ENCODE peak calls at places on chromosomes 1 and 21, in four cellular contexts. Y, D, J and N are unnamed samples.
A peak's percentile ranks its signal among the peaks of the same experiment; 100 is the strongest.

GRCh38 chr1:242651817-242652216 is 127.3 kb upstream of the PLD5 start:
- DNase-seq in Y (no peak), D (no peak), J (no peak), N (no peak)

GRCh38 chr1:8118031-8118451 is 91.9 kb upstream of the ERRFI1 start:
- DNase-seq in Y (no peak), D (no peak), J (no peak), N (no peak)

GRCh38 chr1:160078392-160079195 is 2.7 kb upstream of the KCNJ9 start:
- DNase-seq in Y (peak; percentile 62), D (peak; percentile 26), J (peak; percentile 76), N (peak; percentile 64)

GRCh38 chr1:161994153-161994814 is 29.4 kb downstream of the OLFML2B start:
- DNase-seq in Y (peak; percentile 21), D (no peak), J (no peak), N (no peak)

GRCh38 chr1:85580046-85580411 is 532 bp upstream of the CCN1 start:
- DNase-seq in Y (no peak), D (no peak), J (no peak), N (peak; percentile 47)

GRCh38 chr1:189708674-189709073 is 769.0 kb downstream of the BRINP3 start:
- DNase-seq in Y (no peak), D (peak; percentile 3), J (no peak), N (no peak)

GRCh38 chr21:42443181-42443785 is 39.6 kb downstream of the UBASH3A start:
- DNase-seq in Y (peak; percentile 6), D (no peak), J (no peak), N (no peak)

GRCh38 chr1:12541274-12542137 is 76.5 kb downstream of the DHRS3 start:
- DNase-seq in Y (peak; percentile 5), D (peak; percentile 31), J (peak; percentile 85), N (peak; percentile 36)

GRCh38 chr1:62991152-62991551 is 207.2 kb downstream of the ATG4C start:
- DNase-seq in Y (no peak), D (no peak), J (no peak), N (no peak)

GRCh38 chr1:143611159-143611558 is 360.6 kb downstream of the FAM72C start:
- DNase-seq in Y (no peak), D (no peak), J (no peak), N (no peak)

GRCh38 chr21:44593598-44594405 is 1.5 kb upstream of the KRTAP10-6 start:
- DNase-seq in Y (no peak), D (no peak), J (peak; percentile 72), N (no peak)

GRCh38 chr21:32135401-32136363 is 143.2 kb downstream of the MIS18A start:
- DNase-seq in Y (no peak), D (no peak), J (no peak), N (no peak)

GRCh38 chr1:230285351-230285750 is 140.8 kb downstream of the PGBD5 start:
- DNase-seq in Y (no peak), D (no peak), J (no peak), N (peak; percentile 6)

GRCh38 chr1:212606042-212606733 is 2.4 kb upstream of the ATF3 start:
- DNase-seq in Y (no peak), D (peak; percentile 30), J (no peak), N (no peak)

GRCh38 chr1:10730985-10731384 is 65.5 kb downstream of the CASZ1 start:
- DNase-seq in Y (no peak), D (peak; percentile 21), J (no peak), N (no peak)

GRCh38 chr21:36396314-36396713 is 11.1 kb downstream of the CHAF1B start:
- DNase-seq in Y (no peak), D (no peak), J (no peak), N (no peak)

GRCh38 chr1:230392920-230393521 is 33.1 kb downstream of the PGBD5 start:
- DNase-seq in Y (no peak), D (no peak), J (no peak), N (no peak)

GRCh38 chr1:29227511-29227910 is 3.2 kb downstream of the MECR start:
- DNase-seq in Y (no peak), D (no peak), J (no peak), N (no peak)

GRCh38 chr1:185360714-185361113 is 43.7 kb upstream of the IVNS1ABP start:
- DNase-seq in Y (no peak), D (peak; percentile 30), J (no peak), N (no peak)

GRCh38 chr21:45950740-45951515 is 30.6 kb upstream of the COL6A1 start:
- DNase-seq in Y (peak; percentile 36), D (peak; percentile 12), J (no peak), N (no peak)

GRCh38 chr21:29230541-29231275 is 68.0 kb upstream of the BACH1 start:
- DNase-seq in Y (no peak), D (no peak), J (no peak), N (no peak)

GRCh38 chr1:117077267-117077666 is 17.1 kb downstream of the TTF2 start:
- DNase-seq in Y (no peak), D (peak; percentile 90), J (no peak), N (no peak)

GRCh38 chr1:42456754-42457089 is 379 bp downstream of the PPCS start:
- DNase-seq in Y (peak; percentile 71), D (peak; percentile 69), J (peak; percentile 66), N (peak; percentile 17)

GRCh38 chr1:66315675-66316074 is 218.3 kb upstream of the SGIP1 start:
- DNase-seq in Y (no peak), D (peak; percentile 20), J (no peak), N (no peak)

GRCh38 chr1:72062584-72062983 is 219.8 kb downstream of the NEGR1 start:
- DNase-seq in Y (no peak), D (no peak), J (no peak), N (no peak)

GRCh38 chr1:245621589-245621988 is 466.8 kb downstream of the KIF26B start:
- DNase-seq in Y (no peak), D (no peak), J (no peak), N (no peak)

GRCh38 chr1:10635385-10635896 is 160.7 kb downstream of the PEX14 start:
- DNase-seq in Y (no peak), D (no peak), J (no peak), N (peak; percentile 68)

GRCh38 chr1:9294910-9295636 is 2.4 kb downstream of the SPSB1 start:
- DNase-seq in Y (peak; percentile 50), D (peak; percentile 53), J (no peak), N (peak; percentile 55)

GRCh38 chr1:55604749-55605148 is 389.6 kb upstream of the USP24 start:
- DNase-seq in Y (no peak), D (no peak), J (no peak), N (no peak)

GRCh38 chr1:10728595-10729410 is 67.6 kb downstream of the CASZ1 start:
- DNase-seq in Y (no peak), D (no peak), J (no peak), N (no peak)

GRCh38 chr1:216144661-216145450 is 278.4 kb downstream of the USH2A start:
- DNase-seq in Y (no peak), D (no peak), J (no peak), N (no peak)

GRCh38 chr1:151619489-151620093 is 7.7 kb downstream of the SNX27 start:
- DNase-seq in Y (no peak), D (peak; percentile 30), J (no peak), N (no peak)

DNA sequence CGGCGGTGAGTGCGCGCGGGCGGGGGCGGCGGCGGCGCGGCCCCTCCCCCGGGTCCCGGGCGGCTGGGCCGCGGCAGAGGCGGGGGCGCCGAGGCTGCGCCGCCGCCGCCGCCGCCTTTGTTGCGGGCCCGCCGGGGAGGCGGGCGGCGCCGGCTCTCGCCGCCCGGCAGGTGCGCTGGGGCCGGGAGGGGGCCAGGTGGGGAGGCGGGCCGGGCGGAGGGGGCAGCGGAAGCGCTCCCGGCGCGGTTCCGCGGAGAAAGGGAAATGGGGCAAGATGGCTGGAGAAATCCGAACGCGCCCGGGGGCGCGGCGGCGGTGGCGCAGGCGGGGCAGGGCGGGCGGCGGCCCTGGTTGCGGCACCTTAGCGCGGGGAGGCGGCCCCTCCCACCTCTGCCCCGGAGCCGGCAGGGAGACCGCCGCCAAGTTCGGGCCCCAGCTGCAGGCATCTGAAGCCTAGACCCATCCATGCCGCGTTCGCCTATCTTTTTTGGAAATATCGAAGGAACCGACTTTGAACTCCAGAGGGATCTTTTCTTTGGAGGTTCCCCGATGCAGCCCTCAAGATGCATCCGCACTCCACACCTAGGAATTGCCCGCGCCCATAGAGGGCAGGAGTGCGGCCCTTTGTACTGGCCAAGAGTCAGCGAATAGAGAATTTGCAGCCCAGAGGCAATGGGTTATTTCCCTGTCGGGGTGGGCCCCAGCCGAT is 479 bp downstream of the POGK start:
- DNase-seq in Y (peak; percentile 77), D (peak; percentile 36), J (peak; percentile 62), N (peak; percentile 18)
- TF ChIP-seq POLR2A in Y (no peak), D (no peak), J (no peak), N (no peak)

GRCh38 chr1:1259119-1259488 is 12.6 kb upstream of the C1QTNF12 start:
- DNase-seq in Y (no peak), D (no peak), J (no peak), N (no peak)

GRCh38 chr1:1260843-1261560 is 12.7 kb downstream of the UBE2J2 start:
- DNase-seq in Y (no peak), D (peak; percentile 43), J (no peak), N (no peak)

GRCh38 chr1:1262759-1263158 is 10.9 kb downstream of the UBE2J2 start:
- DNase-seq in Y (no peak), D (no peak), J (no peak), N (no peak)

GRCh38 chr1:1259540-1259939 is 13.0 kb upstream of the C1QTNF12 start:
- DNase-seq in Y (no peak), D (no peak), J (no peak), N (no peak)

DNA sequence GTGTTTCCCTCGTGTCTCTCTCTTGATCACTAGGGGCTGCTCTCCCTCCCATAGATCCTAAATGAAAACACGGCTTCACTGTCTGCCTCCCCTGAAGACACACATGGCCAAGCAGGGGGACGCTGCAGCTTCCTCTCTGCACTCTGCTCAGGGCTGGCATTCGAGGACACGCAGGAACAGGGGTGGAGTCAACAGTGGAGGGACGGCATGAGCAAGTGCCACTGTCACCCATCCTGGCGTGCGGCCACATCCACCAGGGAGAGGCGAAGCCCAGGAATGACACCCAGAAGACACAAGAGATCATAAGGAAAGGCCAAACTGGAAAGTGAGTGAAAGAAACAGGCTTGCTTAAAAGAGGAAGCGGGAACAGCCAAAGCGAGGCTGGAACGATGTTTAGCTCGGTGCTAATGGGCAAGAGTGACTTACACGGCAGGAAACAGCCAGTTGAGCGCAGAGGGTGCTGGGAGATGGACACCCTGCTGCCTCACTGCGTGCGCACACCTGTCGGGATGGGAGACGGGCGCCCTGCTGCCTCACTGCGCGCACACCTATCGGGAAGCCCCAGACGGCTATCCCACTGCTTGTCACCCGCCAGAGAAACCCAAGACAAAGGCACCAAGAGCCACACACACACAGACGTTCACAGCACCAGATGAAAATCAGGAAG is 13.6 kb upstream of the C1QTNF12 start:
- DNase-seq in Y (no peak), D (no peak), J (no peak), N (no peak)
- H3K4me1 ChIP-seq in Y (no peaks in the 10 kb centered on the region), D (peaks cover 21% of the 10 kb centered on the region), J (peaks cover 33% of the 10 kb centered on the region), N (no peaks in the 10 kb centered on the region)

GRCh38 chr1:111912116-111912515 is 77.4 kb downstream of the KCND3 start:
- DNase-seq in Y (no peak), D (no peak), J (no peak), N (no peak)
- H3K4me3 ChIP-seq in Y (no peak overlapping the region), D (no peak overlapping the region), J (no peak overlapping the region), N (no peak overlapping the region)

GRCh38 chr1:23098463-23099170 is 70.0 kb downstream of the LUZP1 start:
- DNase-seq in Y (peak; percentile 65), D (peak; percentile 78), J (peak; percentile 73), N (peak; percentile 46)
- TF ChIP-seq POLR2A in Y (no peak), D (no peak), J (no peak), N (no peak)

DNA sequence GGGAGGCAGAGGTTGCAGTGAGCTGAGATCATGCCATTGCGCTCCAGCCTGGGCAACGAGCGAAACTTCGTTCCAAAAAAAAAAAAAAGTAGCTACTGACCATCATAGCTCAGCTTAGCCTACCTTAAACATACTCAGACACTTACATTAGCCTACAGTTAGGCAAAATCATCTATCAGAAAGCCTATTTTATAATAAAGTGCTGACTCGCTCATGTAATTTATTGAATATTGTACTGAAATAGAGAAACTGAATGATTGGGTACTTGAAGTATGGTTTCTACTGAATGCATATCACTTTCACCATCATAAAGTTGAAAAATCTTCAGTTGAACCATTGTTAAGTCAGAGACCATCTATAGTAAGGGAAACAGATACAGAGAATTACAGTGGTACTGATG is 93.9 kb upstream of the BMP8A start:
- DNase-seq in Y (no peak), D (no peak), J (no peak), N (no peak)
- H3K4me1 ChIP-seq in Y (peaks cover 48% of the 10 kb centered on the region), D (peaks cover 70% of the 10 kb centered on the region), J (peaks cover 20% of the 10 kb centered on the region), N (peaks cover 41% of the 10 kb centered on the region)